ENCODE peak calls at places on chromosomes 13 and 19, in ten cellular contexts. K is NCI-H748 treated with DMSO at 0.1 percent for 48 hours; I is mesenteric fat pad; J is activated CD4-positive, alpha-beta T cell treated with anti-CD3 and anti-CD28 coated beads, Interleukin-2, amount 10 ng/mL, durations not matched to agents 24 days and 14 days; Q is stimulated activated CD4-positive, alpha-beta T cell treated with anti-CD3 and anti-CD28 coated beads, Interleukin-1b, Interleukin-23, amount 100 ng/mL, for 4 hours; L is germinal center; Z is T-helper 1 cell; M is Ammon's horn; E is nephron progenitor cell; Y is activated T-cell treated with anti-CD3 and anti-CD28 coated beads for 1 hour. R is an unnamed sample.

GRCh38 chr13:72651196-72651595 is 76.2 kb downstream of the MZT1 start:
- DNase-seq in J (no peak), K (peak), I (no peak), M (peak), Y (no peak), Q (no peak), L (no peak), Z (no peak), E (no peak), R (no peak)

GRCh38 chr19:33883869-33884519 is 87.3 kb downstream of the KCTD15 start:
- DNase-seq in Y (no peak), J (no peak), K (peak), L (no peak), I (peak), E (no peak), Q (no peak), Z (no peak), M (no peak), R (no peak)

GRCh38 chr13:109605846-109606245 is 180.5 kb downstream of the IRS2 start:
- DNase-seq in J (no peak), Q (no peak), K (no peak), M (no peak), Y (no peak), L (no peak), I (no peak), E (no peak), Z (no peak), R (no peak)

GRCh38 chr19:47492137-47492533 is 8.1 kb upstream of the KPTN start:
- DNase-seq in Z (no peak), J (no peak), Q (no peak), L (no peak), E (no peak), M (no peak), Y (no peak), I (no peak), K (no peak), R (no peak)

GRCh38 chr19:2926341-2927031 is 18.3 kb downstream of the ZNF77 start:
- DNase-seq in Z (no peak), J (no peak), Y (no peak), Q (no peak), K (no peak), M (no peak), L (no peak), I (peak), E (no peak), R (no peak)

GRCh38 chr19:35090160-35090794 is 25.3 kb upstream of the FXYD3 start:
- DNase-seq in Z (no peak), I (no peak), Y (peak), K (peak), M (peak), Q (peak), E (peak), J (peak), L (peak), R (peak)

GRCh38 chr19:36573948-36574726 is 1.0 kb upstream of the ZNF529 start:
- DNase-seq in Z (no peak), K (no peak), Y (no peak), L (no peak), Q (no peak), I (no peak), J (no peak), M (no peak), E (no peak), R (peak)

GRCh38 chr13:26372747-26373146 is 118.8 kb downstream of the CDK8 start:
- DNase-seq in K (no peak), M (no peak), Z (no peak), E (no peak), J (no peak), Q (no peak), L (no peak), I (no peak), Y (no peak), R (no peak)

GRCh38 chr13:43800828-43801227 is 14.1 kb upstream of the ENOX1 start:
- DNase-seq in Y (no peak), M (no peak), J (no peak), K (no peak), E (no peak), L (no peak), Q (no peak), Z (no peak), I (no peak), R (no peak)

GRCh38 chr13:26743971-26744370 is 16.6 kb downstream of the GPR12 start:
- DNase-seq in M (no peak), E (no peak), I (no peak), J (no peak), L (no peak), Q (no peak), Y (no peak), K (no peak), Z (no peak), R (no peak)

GRCh38 chr19:18091217-18091608 is 4.5 kb upstream of the IL12RB1 start:
- DNase-seq in J (peak), E (no peak), K (no peak), I (no peak), M (peak), L (peak), Y (peak), Z (peak), Q (peak), R (no peak)

GRCh38 chr19:18010149-18010548 is 2.2 kb downstream of the ARRDC2 start:
- DNase-seq in K (no peak), I (no peak), L (no peak), Z (no peak), J (no peak), M (no peak), Y (no peak), Q (no peak), E (no peak), R (no peak)

GRCh38 chr19:34364830-34365462 is at the start of gene GPI:
- DNase-seq in K (peak), Y (peak), E (peak), I (peak), L (peak), Q (peak), Z (peak), J (peak), M (peak), R (peak)

GRCh38 chr13:46089213-46089612 is 15.6 kb downstream of the CPB2 start:
- DNase-seq in M (no peak), L (no peak), Z (no peak), E (no peak), Q (no peak), J (no peak), K (no peak), I (no peak), Y (no peak), R (no peak)

GRCh38 chr13:32863596-32863995 is 152.6 kb upstream of the KL start:
- DNase-seq in K (no peak), J (no peak), Y (no peak), E (no peak), L (no peak), Q (no peak), Z (no peak), I (no peak), M (no peak), R (no peak)

GRCh38 chr13:98577823-98578285 is 947 bp upstream of the STK24 start:
- DNase-seq in Z (no peak), E (peak), Y (no peak), I (no peak), M (no peak), K (no peak), L (no peak), J (no peak), Q (no peak), R (no peak)

GRCh38 chr13:29684441-29684840 is 89.0 kb upstream of the SLC7A1 start:
- DNase-seq in Q (no peak), Z (no peak), E (no peak), I (no peak), J (no peak), L (no peak), K (no peak), M (no peak), Y (no peak), R (peak)

GRCh38 chr13:51324714-51325440 is 14.6 kb upstream of the SERPINE3 start:
- DNase-seq in K (no peak), Q (no peak), Z (no peak), I (no peak), M (peak), Y (no peak), J (no peak), L (peak), E (no peak), R (no peak)

GRCh38 chr13:101424381-101425155 is 8.3 kb upstream of the NALCN start:
- DNase-seq in J (no peak), Q (no peak), I (no peak), Z (no peak), Y (no peak), K (peak), L (no peak), E (no peak), M (peak), R (peak)